ENCODE peak calls at places on chromosomes 5 and 9, in seven cellular contexts. I, O, H, W, C, Q and R are unnamed samples.
A peak's percentile ranks its signal among the peaks of the same experiment; 100 is the strongest.

GRCh38 chr5:133267601-133268000 is 215.8 kb downstream of the HSPA4 start:
- DNase-seq in H (no peak), W (no peak), Q (no peak), I (no peak), C (no peak), O (no peak), R (no peak)

GRCh38 chr9:122337561-122337939 is 33.3 kb upstream of the PTGS1 start:
- DNase-seq in W (no peak), C (no peak), O (no peak), H (no peak), I (no peak), Q (no peak), R (no peak)

GRCh38 chr5:145797336-145797735 is 37.8 kb downstream of the PRELID2 start:
- DNase-seq in W (no peak), H (no peak), O (peak; percentile 59), I (no peak), Q (no peak), C (no peak), R (no peak)

GRCh38 chr5:142532416-142533176 is 153.3 kb downstream of the FGF1 start:
- DNase-seq in Q (no peak), H (no peak), C (no peak), W (no peak), I (no peak), O (no peak), R (no peak)

GRCh38 chr5:33737697-33738096 is 154.1 kb downstream of the ADAMTS12 start:
- DNase-seq in I (no peak), O (no peak), Q (no peak), C (no peak), H (no peak), W (no peak), R (no peak)

GRCh38 chr9:99039388-99040182 is 65.3 kb upstream of the TGFBR1 start:
- DNase-seq in W (no peak), Q (no peak), H (no peak), I (no peak), O (peak; percentile 51), C (no peak), R (no peak)

GRCh38 chr9:98879094-98879957 is 64.4 kb upstream of the COL15A1 start:
- DNase-seq in Q (no peak), H (no peak), C (no peak), W (no peak), I (no peak), O (no peak), R (no peak)

GRCh38 chr5:10063997-10064396 is 185.7 kb downstream of the ATPSCKMT start:
- DNase-seq in I (no peak), H (no peak), O (no peak), W (no peak), C (no peak), Q (no peak), R (no peak)

GRCh38 chr9:16406536-16407225 is 463.8 kb downstream of the BNC2 start:
- DNase-seq in I (no peak), H (no peak), O (no peak), W (no peak), C (no peak), Q (no peak), R (no peak)

GRCh38 chr5:27437594-27438200 is 399.3 kb upstream of the CDH9 start:
- DNase-seq in C (no peak), O (no peak), Q (no peak), I (no peak), H (no peak), W (no peak), R (no peak)

GRCh38 chr9:6052520-6052919 is 37.1 kb upstream of the RANBP6 start:
- DNase-seq in H (no peak), C (no peak), Q (no peak), O (no peak), W (no peak), I (no peak), R (no peak)

GRCh38 chr9:122091682-122092592 is 1.2 kb downstream of the TTLL11 start:
- DNase-seq in H (no peak), Q (no peak), C (no peak), O (no peak), I (no peak), W (peak; percentile 11), R (no peak)

GRCh38 chr9:93132287-93132927 is 1.6 kb downstream of the NINJ1 start:
- DNase-seq in W (no peak), C (peak; percentile 63), I (peak; percentile 74), O (no peak), Q (peak; percentile 87), H (peak; percentile 63), R (no peak)

GRCh38 chr9:37801287-37801850 is 772 bp downstream of the DCAF10 start:
- DNase-seq in O (peak; percentile 9), C (no peak), W (peak; percentile 52), H (peak; percentile 19), Q (no peak), I (peak; percentile 24), R (no peak)

GRCh38 chr5:125258610-125259009 is 512.2 kb upstream of the ZNF608 start:
- DNase-seq in W (no peak), H (no peak), I (no peak), C (no peak), Q (no peak), O (no peak), R (no peak)
- H3K4me1 ChIP-seq in W (no peaks in the 10 kb centered on the region), H (peaks cover 11% of the 10 kb centered on the region), I (no peaks in the 10 kb centered on the region), C (no peaks in the 10 kb centered on the region), Q (no peaks in the 10 kb centered on the region), O (no peaks in the 10 kb centered on the region), R (no peaks in the 10 kb centered on the region)

GRCh38 chr9:112694910-112695555 is 22.9 kb downstream of the INIP start:
- DNase-seq in Q (no peak), O (no peak), I (no peak), C (no peak), H (no peak), W (no peak), R (no peak)
- H3K36me3 ChIP-seq in Q (peaks cover 2% of the 10 kb centered on the region), O (peaks cover 16% of the 10 kb centered on the region), I (no peaks in the 10 kb centered on the region), C (peaks cover 5% of the 10 kb centered on the region), H (peaks cover 49% of the 10 kb centered on the region), W (peaks cover 73% of the 10 kb centered on the region), R (peaks cover 19% of the 10 kb centered on the region)

DNA sequence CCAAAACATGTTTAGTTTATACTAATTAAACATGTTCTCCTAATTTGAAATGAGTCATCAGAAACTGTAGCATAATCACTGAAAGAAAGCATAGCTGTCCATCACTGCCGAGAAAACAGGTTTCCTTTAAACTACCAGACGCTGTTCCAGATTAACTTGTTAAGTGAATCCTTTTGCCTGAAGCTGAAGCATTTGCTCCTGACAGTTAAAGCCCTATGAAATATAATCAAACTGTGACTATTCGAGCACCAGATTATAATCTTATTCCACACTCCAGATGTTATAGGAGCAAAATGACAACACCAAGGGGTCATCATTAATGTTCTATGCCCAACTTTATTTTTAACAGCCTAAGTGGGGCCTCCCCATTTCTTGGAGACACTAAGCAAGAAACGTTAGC is 86.0 kb upstream of the CTSL start:
- DNase-seq in I (no peak), H (no peak), Q (no peak), W (no peak), O (no peak), C (no peak), R (no peak)
- H3K4me1 ChIP-seq in I (no peaks in the 10 kb centered on the region), H (peaks cover 6% of the 10 kb centered on the region), Q (no peaks in the 10 kb centered on the region), W (no peaks in the 10 kb centered on the region), O (peaks cover 2% of the 10 kb centered on the region), C (no peaks in the 10 kb centered on the region), R (peaks cover 11% of the 10 kb centered on the region)

GRCh38 chr5:14487896-14488570 is 93.6 kb upstream of the OTULINL start:
- DNase-seq in I (no peak), O (no peak), C (no peak), H (no peak), Q (no peak), W (no peak), R (no peak)
- H3K36me3 ChIP-seq in I (peaks cover 12% of the 10 kb centered on the region), O (peaks cover 81% of the 10 kb centered on the region), C (peaks cover 6% of the 10 kb centered on the region), H (peaks cover 98% of the 10 kb centered on the region), Q (peaks cover 20% of the 10 kb centered on the region), W (no peaks in the 10 kb centered on the region), R (peaks cover 60% of the 10 kb centered on the region)